ENCODE peak calls at places on chromosomes 11 and 22, in six cellular contexts. C is AG09319; F is astrocyte of the spinal cord; E is GM04503; R is stimulated activated CD4-positive, alpha-beta T cell treated with anti-CD3 and anti-CD28 coated beads, TNF-alpha, amount 100 ng/mL, for 48 hours; U is PC-9. S is an unnamed sample.

GRCh38 chr22:31431950-31432349 is 32.5 kb downstream of the DRG1 start:
- DNase-seq in C (no peak), F (no peak), E (no peak), R (no peak), U (no peak), S (no peak)

GRCh38 chr11:2813141-2813908 is 72.2 kb downstream of the CDKN1C start:
- DNase-seq in C (no peak), F (peak), E (no peak), R (no peak), U (no peak), S (no peak)

GRCh38 chr11:100632970-100633452 is 54.1 kb upstream of the ARHGAP42 start:
- DNase-seq in C (no peak), F (peak), E (no peak), R (no peak), U (no peak), S (no peak)

GRCh38 chr22:37378642-37379058 is 48.6 kb downstream of the ELFN2 start:
- DNase-seq in C (no peak), F (no peak), E (no peak), R (no peak), U (peak), S (no peak)

GRCh38 chr11:118930152-118930712 is 4.5 kb upstream of the BCL9L start:
- DNase-seq in C (no peak), F (peak), E (no peak), R (peak), U (peak), S (peak)

GRCh38 chr11:13884159-13884799 is 78.2 kb upstream of the SPON1 start:
- DNase-seq in C (no peak), F (peak), E (no peak), R (no peak), U (no peak), S (no peak)

GRCh38 chr11:18010977-18011586 is 1.8 kb downstream of the SERGEF start:
- DNase-seq in C (no peak), F (no peak), E (no peak), R (no peak), U (no peak), S (no peak)

GRCh38 chr11:57150454-57150917 is 31.3 kb upstream of the LRRC55 start:
- DNase-seq in C (no peak), F (no peak), E (no peak), R (no peak), U (no peak), S (no peak)

GRCh38 chr11:117818036-117818858 is 6.3 kb downstream of the FXYD2 start:
- DNase-seq in C (no peak), F (peak), E (no peak), R (no peak), U (no peak), S (no peak)

GRCh38 chr22:43293661-43294392 is 49.3 kb downstream of the SCUBE1 start:
- DNase-seq in C (no peak), F (no peak), E (no peak), R (no peak), U (peak), S (no peak)

GRCh38 chr11:45108070-45109064 is 38.1 kb upstream of the PRDM11 start:
- DNase-seq in C (no peak), F (no peak), E (no peak), R (no peak), U (peak), S (no peak)

GRCh38 chr11:9251306-9251705 is 13.8 kb downstream of the DENND5A start:
- DNase-seq in C (no peak), F (no peak), E (no peak), R (no peak), U (no peak), S (no peak)

GRCh38 chr11:70060611-70061293 is 17.4 kb upstream of the ANO1 start:
- DNase-seq in C (no peak), F (no peak), E (no peak), R (no peak), U (no peak), S (no peak)

GRCh38 chr11:13329670-13330401 is 52.2 kb downstream of the BMAL1 start:
- DNase-seq in C (no peak), F (no peak), E (no peak), R (no peak), U (no peak), S (no peak)

GRCh38 chr11:63557548-63557947 is 5.6 kb downstream of the PLAAT2 start:
- DNase-seq in C (no peak), F (no peak), E (no peak), R (no peak), U (no peak), S (no peak)

GRCh38 chr11:2647953-2648352 is 51.8 kb downstream of the KCNQ1OT1 start:
- DNase-seq in C (no peak), F (no peak), E (no peak), R (no peak), U (no peak), S (no peak)

S was measured in activated B cell treated with CpG ODN at 0.5 μM for 24 hours.